ENCODE peak calls at places on chromosomes 5 and 9, in seven cellular contexts. D is epithelial cell of proximal tubule, K is kidney, E is progenitor cell of endocrine pancreas, H is OCI-LY7, S is GM12865, A is transverse colon. I is an unnamed sample.

GRCh38 chr5:156947933-156948332 is 15.1 kb downstream of the TIMD4 start:
- DNase-seq in D (no peak), K (no peak), E (no peak), H (peak; percentile 36), S (no peak), A (no peak), I (no peak)

GRCh38 chr9:112110773-112111106 is 64.4 kb downstream of the SUSD1 start:
- DNase-seq in D (no peak), K (no peak), E (no peak), H (no peak), S (peak; percentile 14), A (no peak), I (no peak)

GRCh38 chr5:179293276-179293675 is 52.0 kb downstream of the ADAMTS2 start:
- DNase-seq in D (no peak), K (peak; percentile 48), E (no peak), H (no peak), S (no peak), A (no peak), I (no peak)

GRCh38 chr9:98958271-98958989 is 14.7 kb downstream of the COL15A1 start:
- DNase-seq in D (no peak), K (no peak), E (no peak), H (no peak), S (no peak), A (no peak), I (no peak)

GRCh38 chr9:116156621-116157314 is 3.2 kb downstream of the PAPPA start:
- DNase-seq in D (no peak), K (peak; percentile 81), E (no peak), H (no peak), S (no peak), A (peak; percentile 25), I (no peak)

GRCh38 chr9:35856882-35857281 is 13.3 kb downstream of the OR13J1 start:
- DNase-seq in D (no peak), K (no peak), E (peak; percentile 2), H (no peak), S (no peak), A (no peak), I (no peak)

GRCh38 chr9:99096409-99096808 is 8.5 kb upstream of the TGFBR1 start:
- DNase-seq in D (no peak), K (no peak), E (no peak), H (no peak), S (no peak), A (no peak), I (no peak)

GRCh38 chr5:84181093-84181492 is 203.6 kb downstream of the EDIL3 start:
- DNase-seq in D (no peak), K (no peak), E (no peak), H (no peak), S (peak; percentile 4), A (no peak), I (no peak)

GRCh38 chr9:98117984-98118639 is 910 bp downstream of the TRIM14 start:
- DNase-seq in D (no peak), K (peak; percentile 41), E (no peak), H (peak; percentile 81), S (peak; percentile 77), A (peak; percentile 84), I (peak; percentile 78)

GRCh38 chr9:86434039-86434726 is 80.0 kb upstream of the TUT7 start:
- DNase-seq in D (peak; percentile 61), K (no peak), E (no peak), H (peak; percentile 48), S (peak; percentile 46), A (no peak), I (peak; percentile 48)
- TF ChIP-seq CTCF in D (peak; percentile 89), K (peak; percentile 78), E (peak; percentile 78), H (peak; percentile 91), S (peak; percentile 62), A (peak; percentile 57), I (peak; percentile 77)

DNA sequence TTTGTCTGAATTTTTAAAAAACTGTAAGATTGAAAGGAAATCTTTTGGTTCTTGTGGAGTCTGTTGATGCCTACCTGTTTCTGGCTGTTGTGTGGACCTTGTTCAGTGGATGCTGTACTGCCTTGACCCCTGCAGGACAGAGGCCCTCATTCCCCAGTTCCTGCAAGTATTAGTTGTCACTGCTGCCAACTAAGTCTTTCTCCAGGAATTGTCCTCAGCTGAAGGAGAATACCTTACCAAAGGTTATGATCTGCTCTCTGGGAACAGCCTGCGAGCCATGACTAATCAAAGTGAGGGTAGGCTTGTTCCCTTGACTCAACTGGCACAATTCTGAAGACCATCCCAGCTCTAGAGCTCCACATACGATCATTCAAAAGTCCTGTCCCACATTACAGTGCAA is 145.3 kb upstream of the FST start:
- DNase-seq in D (no peak), K (no peak), E (no peak), H (no peak), S (no peak), A (no peak), I (no peak)
- TF ChIP-seq CTCF in D (peak; percentile 61), K (no peak), E (peak; percentile 40), H (no peak), S (no peak), A (no peak), I (no peak)

GRCh38 chr5:155839251-155840037 is 487.5 kb upstream of the SGCD start:
- DNase-seq in D (peak; percentile 22), K (no peak), E (no peak), H (peak; percentile 1), S (peak; percentile 12), A (no peak), I (no peak)

GRCh38 chr5:155838394-155838793 is 488.6 kb upstream of the SGCD start:
- DNase-seq in D (no peak), K (no peak), E (no peak), H (no peak), S (no peak), A (no peak), I (no peak)

GRCh38 chr5:155833282-155833681 is 493.7 kb upstream of the SGCD start:
- DNase-seq in D (no peak), K (no peak), E (no peak), H (peak; percentile 1), S (peak; percentile 1), A (no peak), I (no peak)

GRCh38 chr5:155836404-155836803 is 490.6 kb upstream of the SGCD start:
- DNase-seq in D (no peak), K (no peak), E (no peak), H (no peak), S (no peak), A (no peak), I (no peak)

DNA sequence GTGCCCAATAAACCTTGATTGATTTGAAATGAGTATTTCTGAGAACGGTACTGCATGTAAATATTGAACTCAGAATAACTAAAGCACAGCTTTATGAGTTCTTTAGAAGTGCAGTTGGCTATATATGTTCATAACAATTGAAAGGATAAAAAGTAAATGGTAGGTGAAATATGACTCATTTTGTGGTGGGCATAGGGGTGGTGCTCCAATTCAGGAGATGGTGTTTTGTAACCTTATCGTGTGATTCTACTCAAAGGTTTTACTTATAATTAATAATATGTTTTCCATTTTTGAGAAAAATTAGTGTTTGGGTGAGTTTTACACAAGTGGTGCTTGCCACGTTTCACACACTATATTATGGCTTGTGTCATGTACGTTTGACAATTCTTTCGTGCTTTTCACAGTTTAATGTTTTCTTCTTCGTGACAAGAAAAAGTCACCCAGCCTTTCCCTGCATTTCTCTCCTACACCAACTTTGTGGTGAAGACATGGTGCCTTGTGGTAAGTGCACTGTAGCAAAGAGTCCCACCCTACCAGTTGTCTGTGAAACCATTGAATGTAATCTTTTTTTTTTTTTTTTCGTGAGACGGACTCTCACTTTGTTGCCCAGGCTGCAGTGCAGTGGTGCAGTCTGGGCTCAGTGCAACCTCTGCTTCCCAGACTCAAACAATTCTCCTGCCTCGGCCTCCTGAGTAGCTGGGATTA is 492.5 kb upstream of the SGCD start:
- DNase-seq in D (no peak), K (no peak), E (no peak), H (no peak), S (no peak), A (no peak), I (no peak)
- TF ChIP-seq CTCF in D (no peak), K (no peak), E (no peak), H (no peak), S (no peak), A (no peak), I (no peak)

GRCh38 chr5:148687427-148687826 is 33.1 kb upstream of the HTR4 start:
- DNase-seq in D (no peak), K (no peak), E (no peak), H (peak; percentile 32), S (peak; percentile 66), A (no peak), I (no peak)
- TF ChIP-seq CTCF in D (peak; percentile 52), K (peak; percentile 6), E (peak; percentile 44), H (peak; percentile 73), S (peak; percentile 53), A (peak; percentile 41), I (no peak)

GRCh38 chr9:38700695-38701094 is 19.2 kb downstream of the FAM240B start:
- DNase-seq in D (no peak), K (no peak), E (no peak), H (no peak), S (no peak), A (no peak), I (no peak)
- TF ChIP-seq CTCF in D (no peak), K (no peak), E (no peak), H (no peak), S (no peak), A (no peak), I (no peak)

DNA sequence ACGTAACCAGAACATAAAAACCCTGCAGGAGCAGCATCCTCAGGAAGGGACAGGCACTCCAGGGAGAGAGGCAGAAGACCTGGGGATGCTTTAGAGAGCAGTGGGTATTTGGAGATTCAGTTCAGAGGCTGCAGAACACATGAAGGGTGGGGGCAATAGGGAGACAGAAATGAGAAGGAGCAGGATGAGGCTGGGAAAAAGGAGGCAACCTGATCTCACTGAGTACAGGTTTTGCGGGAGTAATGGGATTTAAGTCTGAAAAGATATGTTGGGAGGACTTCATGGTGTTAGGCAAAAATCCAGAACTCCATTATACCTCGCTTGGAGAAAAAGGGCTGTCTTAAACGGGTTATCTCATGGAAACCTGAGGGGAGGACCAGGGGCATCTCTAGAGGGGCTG is 41.3 kb upstream of the GARNL3 start:
- DNase-seq in D (no peak), K (no peak), E (no peak), H (no peak), S (no peak), A (no peak), I (no peak)
- TF ChIP-seq CTCF in D (no peak), K (no peak), E (no peak), H (no peak), S (no peak), A (no peak), I (no peak)